ENCODE peak calls at places on chromosome 1, in four cellular contexts. E is K562, U is GM12878, M is HepG2. V is an unnamed sample.

GRCh38 chr1:182229907-182230522 is 161.6 kb downstream of the GLUL start:
- DNase-seq in E (no peak), U (no peak), M (no peak), V (no peak)

GRCh38 chr1:187549540-187549939 is 720.8 kb downstream of the PLA2G4A start:
- DNase-seq in E (no peak), U (no peak), M (no peak), V (no peak)

GRCh38 chr1:80882552-80882951 is 918.2 kb upstream of the ADGRL2 start:
- DNase-seq in E (no peak), U (no peak), M (peak), V (no peak)

GRCh38 chr1:232629250-232630046 is 485 bp downstream of the SIPA1L2 start:
- DNase-seq in E (no peak), U (no peak), M (no peak), V (no peak)

GRCh38 chr1:98368995-98369394 is 292.5 kb upstream of the SNX7 start:
- DNase-seq in E (no peak), U (no peak), M (no peak), V (no peak)

GRCh38 chr1:85325920-85326319 is 49.5 kb upstream of the BCL10 start:
- DNase-seq in E (no peak), U (no peak), M (peak), V (no peak)

GRCh38 chr1:183025782-183026774 is 2.9 kb downstream of the LAMC1 start:
- DNase-seq in E (no peak), U (peak), M (peak), V (peak)

GRCh38 chr1:212637902-212638301 is 29.3 kb downstream of the ATF3 start:
- DNase-seq in E (no peak), U (no peak), M (no peak), V (no peak)

DNA sequence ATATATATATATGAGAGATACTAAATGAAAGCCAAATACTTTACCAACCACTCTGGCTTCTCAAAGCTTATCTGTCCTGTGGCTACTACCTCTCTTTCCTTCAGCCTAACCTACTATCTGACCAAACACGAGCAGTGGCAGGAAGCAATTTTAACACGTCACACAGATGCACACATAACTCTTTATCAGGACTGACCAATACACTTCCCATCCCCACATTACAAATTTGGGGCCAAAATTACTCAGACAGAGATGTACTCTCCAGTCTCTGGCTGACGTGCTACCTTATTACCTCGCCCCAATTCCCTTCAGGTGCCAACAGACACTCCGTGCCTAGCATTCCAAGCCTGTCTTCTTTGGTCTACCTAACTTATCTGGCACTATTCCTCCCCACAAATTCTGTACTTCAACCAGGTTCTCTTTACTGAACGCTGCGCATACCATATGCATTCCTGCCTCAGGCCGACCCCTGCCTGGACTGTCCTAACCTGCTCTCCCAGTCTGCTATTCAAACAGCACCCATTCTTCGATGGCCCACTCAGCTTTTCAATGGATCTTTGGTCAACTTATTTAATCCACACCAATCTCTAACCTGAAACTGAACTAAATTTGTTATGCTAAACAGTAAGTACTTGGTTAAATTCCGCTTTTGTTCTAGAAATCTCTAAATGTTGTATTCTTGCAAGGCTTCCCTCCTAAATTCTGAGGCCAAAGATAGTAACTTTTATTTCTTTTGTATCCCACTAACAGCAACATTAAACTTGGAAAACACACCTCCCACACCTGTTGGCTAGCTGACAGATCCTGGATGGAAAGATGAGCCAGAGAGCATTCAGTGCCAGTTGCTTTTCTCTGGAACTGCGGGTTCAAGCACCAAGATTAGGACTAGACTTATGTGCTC is 27.9 kb downstream of the RERE start:
- DNase-seq in E (peak), U (no peak), M (no peak), V (no peak)
- TF ChIP-seq FOXK2 in E (no peak), U (no peak), M (no peak), V (no peak)

GRCh38 chr1:119659628-119660027 is 11.6 kb upstream of the ZNF697 start:
- DNase-seq in E (no peak), U (no peak), M (no peak), V (no peak)
- TF ChIP-seq FOXK2 in E (no peak), U (no peak), M (no peak), V (no peak)

GRCh38 chr1:9413143-9413876 is 120.6 kb downstream of the SPSB1 start:
- DNase-seq in E (no peak), U (peak), M (no peak), V (no peak)
- TF ChIP-seq FOXK2 in E (no peak), U (no peak), M (no peak), V (no peak)

GRCh38 chr1:30343562-30343961 is 379.8 kb downstream of the MATN1 start:
- DNase-seq in E (no peak), U (no peak), M (no peak), V (no peak)
- TF ChIP-seq FOXK2 in E (no peak), U (no peak), M (no peak), V (no peak)

GRCh38 chr1:184915463-184916080 is 58.7 kb downstream of the NIBAN1 start:
- DNase-seq in E (no peak), U (no peak), M (no peak), V (no peak)
- TF ChIP-seq FOXK2 in E (no peak), U (no peak), M (no peak), V (no peak)

GRCh38 chr1:65554829-65555228 is 134.4 kb downstream of the LEPR start:
- DNase-seq in E (no peak), U (no peak), M (no peak), V (no peak)
- TF ChIP-seq FOXK2 in E (no peak), U (no peak), M (no peak), V (no peak)

DNA sequence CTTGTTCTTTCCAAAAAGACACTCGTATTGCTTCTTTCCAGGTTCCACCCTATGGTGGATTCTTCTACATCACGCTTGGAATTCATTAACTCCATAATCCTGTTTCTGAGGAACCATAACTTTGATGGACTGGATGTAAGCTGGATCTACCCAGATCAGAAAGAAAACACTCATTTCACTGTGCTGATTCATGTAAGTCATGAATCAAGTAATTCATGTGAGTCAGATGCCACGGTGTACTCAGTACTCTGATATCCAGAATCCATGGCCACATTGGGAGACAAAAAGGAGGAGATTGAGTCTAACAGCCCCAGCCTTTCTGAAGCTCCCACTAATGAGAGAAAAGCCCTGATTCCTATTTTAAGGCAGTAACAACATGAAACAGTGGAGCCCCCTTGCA is 7.4 kb downstream of the CHI3L2 start:
- DNase-seq in E (no peak), U (no peak), M (no peak), V (no peak)
- TF ChIP-seq FOXK2 in E (no peak), U (no peak), M (no peak), V (no peak)

GRCh38 chr1:214332950-214333798 is 52.2 kb downstream of the SMYD2 start:
- DNase-seq in E (peak), U (no peak), M (peak), V (peak)
- TF ChIP-seq FOXK2 in E (no peak), U (no peak), M (no peak), V (no peak)

GRCh38 chr1:43271186-43272118 is 1.7 kb downstream of the TMEM125 start:
- DNase-seq in E (no peak), U (no peak), M (no peak), V (no peak)

GRCh38 chr1:43272161-43272560 is 2.4 kb downstream of the TMEM125 start:
- DNase-seq in E (no peak), U (no peak), M (no peak), V (no peak)

GRCh38 chr1:43272576-43273571 is 3.1 kb downstream of the TMEM125 start:
- DNase-seq in E (no peak), U (no peak), M (no peak), V (no peak)

GRCh38 chr1:43269627-43270375 is at the start of gene TMEM125:
- DNase-seq in E (no peak), U (no peak), M (no peak), V (no peak)

DNA sequence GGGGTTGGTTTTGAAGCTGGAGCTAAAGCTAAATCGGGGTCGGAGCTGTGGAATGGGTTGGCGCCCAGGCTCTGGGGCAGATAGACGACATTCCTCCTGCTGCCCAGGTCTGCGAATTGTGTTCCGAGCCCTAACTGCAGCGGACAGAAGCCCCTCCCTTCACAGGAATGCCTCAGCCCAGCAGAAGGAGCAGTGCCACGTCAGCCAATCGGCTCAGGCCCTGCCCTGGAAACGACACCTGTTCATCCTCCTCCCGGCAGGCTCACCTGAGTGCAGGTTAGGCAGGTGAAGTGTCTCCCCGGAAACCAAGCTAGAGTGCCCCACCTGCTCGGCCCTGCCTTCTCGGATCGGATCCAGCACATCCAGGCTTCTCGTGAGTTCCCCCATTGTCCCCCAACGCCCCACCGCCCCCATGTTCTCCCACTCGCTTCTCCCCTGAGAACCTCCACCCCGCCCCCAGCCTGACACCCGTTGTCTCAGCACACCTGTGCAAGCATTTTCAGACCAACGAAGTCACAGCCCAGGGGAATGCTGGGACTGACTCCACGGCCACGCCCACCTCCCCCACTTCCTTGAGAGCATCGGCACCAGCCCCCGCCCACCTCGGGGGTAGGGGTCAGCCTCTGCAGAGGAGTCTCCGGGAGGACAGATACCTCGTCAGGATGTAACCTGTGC is 775 bp downstream of the TMEM125 start:
- DNase-seq in E (peak), U (no peak), M (no peak), V (no peak)
- TF ChIP-seq FOXK2 in E (no peak), U (no peak), M (no peak), V (no peak)